ENCODE peak calls at places on chromosomes 5 and 9, in seven cellular contexts. V is A549, J is lower leg skin, K is transverse colon, D is endothelial cell of umbilical vein, Q is prostate gland, E is NB4. Y is an unnamed sample.

GRCh38 chr9:129353697-129354336 is 175.8 kb upstream of the IER5L start:
- DNase-seq in V (no peak), J (no peak), K (no peak), D (no peak), Q (no peak), E (no peak), Y (no peak)

GRCh38 chr5:72209515-72210115 is 102.3 kb downstream of the MAP1B start:
- DNase-seq in V (no peak), J (no peak), K (no peak), D (peak), Q (peak), E (peak), Y (no peak)

GRCh38 chr5:146451411-146451810 is 4.3 kb downstream of the TCERG1 start:
- DNase-seq in V (no peak), J (no peak), K (no peak), D (no peak), Q (no peak), E (no peak), Y (no peak)

GRCh38 chr5:116144103-116144502 is 59.3 kb downstream of the COMMD10 start:
- DNase-seq in V (no peak), J (no peak), K (no peak), D (no peak), Q (no peak), E (no peak), Y (no peak)

GRCh38 chr5:180467028-180467427 is 27.2 kb upstream of the CNOT6 start:
- DNase-seq in V (peak), J (peak), K (peak), D (no peak), Q (no peak), E (no peak), Y (no peak)

GRCh38 chr5:59020611-59021285 is 437.9 kb downstream of the RAB3C start:
- DNase-seq in V (no peak), J (no peak), K (peak), D (no peak), Q (no peak), E (no peak), Y (no peak)

GRCh38 chr5:171858303-171858702 is 72.7 kb downstream of the SMIM23 start:
- DNase-seq in V (peak), J (no peak), K (no peak), D (no peak), Q (no peak), E (peak), Y (no peak)

GRCh38 chr9:91127653-91128052 is 234.1 kb downstream of the AUH start:
- DNase-seq in V (no peak), J (peak), K (no peak), D (no peak), Q (no peak), E (no peak), Y (no peak)

GRCh38 chr9:134067904-134068741 is at the start of gene BRD3:
- DNase-seq in V (peak), J (peak), K (peak), D (peak), Q (peak), E (peak), Y (peak)

GRCh38 chr5:56815657-56816545 is 552 bp downstream of the MAP3K1 start:
- DNase-seq in V (peak), J (peak), K (peak), D (peak), Q (peak), E (peak), Y (peak)

GRCh38 chr5:30918171-30918570 is 275.3 kb upstream of the CDH6 start:
- DNase-seq in V (no peak), J (no peak), K (no peak), D (no peak), Q (no peak), E (no peak), Y (no peak)

GRCh38 chr5:171419663-171420428 is 399 bp downstream of the FGF18 start:
- DNase-seq in V (peak), J (peak), K (peak), D (no peak), Q (no peak), E (no peak), Y (peak)

GRCh38 chr9:36548454-36548853 is 24.2 kb upstream of the MELK start:
- DNase-seq in V (no peak), J (no peak), K (no peak), D (no peak), Q (no peak), E (no peak), Y (no peak)

GRCh38 chr5:540215-541147 is 16.2 kb upstream of the SLC9A3 start:
- DNase-seq in V (no peak), J (no peak), K (peak), D (no peak), Q (no peak), E (no peak), Y (no peak)

GRCh38 chr5:153745778-153746420 is 255.4 kb downstream of the GRIA1 start:
- DNase-seq in V (no peak), J (no peak), K (no peak), D (no peak), Q (no peak), E (no peak), Y (no peak)

GRCh38 chr9:127862075-127863011 is 7.9 kb upstream of the ENG start:
- DNase-seq in V (no peak), J (peak), K (peak), D (peak), Q (peak), E (peak), Y (no peak)

GRCh38 chr5:14270212-14270702 is 127.1 kb downstream of the TRIO start:
- DNase-seq in V (peak), J (no peak), K (no peak), D (peak), Q (no peak), E (peak), Y (no peak)

GRCh38 chr5:126988021-126988569 is 42.3 kb downstream of the MARCHF3 start:
- DNase-seq in V (no peak), J (no peak), K (no peak), D (peak), Q (no peak), E (no peak), Y (no peak)

GRCh38 chr9:73371801-73372200 is 220.1 kb downstream of the ANXA1 start:
- DNase-seq in V (no peak), J (no peak), K (no peak), D (no peak), Q (no peak), E (no peak), Y (no peak)

GRCh38 chr5:180521101-180521500 is 26.9 kb downstream of the CNOT6 start:
- DNase-seq in V (no peak), J (no peak), K (no peak), D (no peak), Q (no peak), E (no peak), Y (no peak)

GRCh38 chr9:134781895-134782294 is 98.7 kb upstream of the FCN2 start:
- DNase-seq in V (no peak), J (no peak), K (no peak), D (no peak), Q (no peak), E (peak), Y (no peak)

GRCh38 chr9:125659201-125659840 is 47.7 kb downstream of the MAPKAP1 start:
- DNase-seq in V (no peak), J (no peak), K (no peak), D (no peak), Q (no peak), E (no peak), Y (no peak)
- TF ChIP-seq POLR2A in V (no peak), J (no peak), K (no peak), D (no peak), Q (no peak), E (no peak), Y (no peak)

DNA sequence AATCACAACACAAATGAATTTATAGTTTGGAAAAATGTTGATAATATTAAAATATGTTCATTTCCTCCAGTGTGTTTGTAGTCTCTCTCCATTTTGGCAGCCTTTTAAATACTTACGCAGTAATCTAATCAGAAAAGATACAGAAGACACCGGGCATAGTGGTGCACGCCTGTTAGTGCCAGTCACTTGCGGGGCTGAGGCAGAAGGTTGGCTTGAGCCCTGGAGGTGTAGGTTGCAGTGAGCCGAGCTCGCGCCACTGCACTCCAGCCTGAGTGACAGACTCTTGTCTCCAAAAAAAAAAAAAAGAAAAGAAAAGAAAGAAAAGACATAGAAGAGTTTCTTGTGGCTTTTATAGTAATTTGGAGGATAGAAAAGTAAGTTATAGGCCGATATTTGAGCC is 41.9 kb downstream of the NDFIP1 start:
- DNase-seq in V (no peak), J (no peak), K (no peak), D (no peak), Q (no peak), E (no peak), Y (no peak)
- TF ChIP-seq POLR2A in V (no peak), J (no peak), K (no peak), D (no peak), Q (no peak), E (no peak), Y (no peak)

GRCh38 chr5:55303238-55303690 is 4.2 kb downstream of the DHX29 start:
- DNase-seq in V (no peak), J (no peak), K (no peak), D (peak), Q (no peak), E (peak), Y (no peak)

GRCh38 chr5:55308254-55308836 is 556 bp downstream of the MTREX start:
- DNase-seq in V (peak), J (no peak), K (peak), D (peak), Q (peak), E (peak), Y (no peak)

GRCh38 chr5:55304584-55304983 is 2.9 kb downstream of the DHX29 start:
- DNase-seq in V (no peak), J (no peak), K (no peak), D (no peak), Q (no peak), E (no peak), Y (no peak)

GRCh38 chr5:55306641-55307382 is 682 bp downstream of the DHX29 start:
- DNase-seq in V (peak), J (no peak), K (no peak), D (peak), Q (no peak), E (peak), Y (no peak)

GRCh38 chr5:55307383-55308253 is at the start of the genes DHX29 and MTREX:
- DNase-seq in V (peak), J (peak), K (peak), D (peak), Q (peak), E (peak), Y (peak)
- TF ChIP-seq POLR2A in V (peak), J (no peak), K (peak), D (peak), Q (peak), E (peak), Y (peak)

GRCh38 chr9:70420267-70421019 is 6.0 kb upstream of the KLF9 start:
- DNase-seq in V (peak), J (peak), K (peak), D (peak), Q (peak), E (peak), Y (no peak)
- TF ChIP-seq POLR2A in V (no peak), J (peak), K (peak), D (peak), Q (peak), E (peak), Y (no peak)

GRCh38 chr5:111512026-111512405 is 319 bp downstream of the STARD4 start:
- DNase-seq in V (peak), J (no peak), K (no peak), D (no peak), Q (peak), E (no peak), Y (no peak)

GRCh38 chr5:111513175-111513520 is 813 bp upstream of the STARD4 start:
- DNase-seq in V (no peak), J (no peak), K (no peak), D (no peak), Q (no peak), E (no peak), Y (no peak)

GRCh38 chr5:111514087-111514486 is 1.8 kb upstream of the STARD4 start:
- DNase-seq in V (no peak), J (no peak), K (no peak), D (no peak), Q (no peak), E (no peak), Y (no peak)

GRCh38 chr5:111511174-111512025 is 935 bp downstream of the STARD4 start:
- DNase-seq in V (no peak), J (no peak), K (no peak), D (peak), Q (no peak), E (no peak), Y (no peak)

DNA sequence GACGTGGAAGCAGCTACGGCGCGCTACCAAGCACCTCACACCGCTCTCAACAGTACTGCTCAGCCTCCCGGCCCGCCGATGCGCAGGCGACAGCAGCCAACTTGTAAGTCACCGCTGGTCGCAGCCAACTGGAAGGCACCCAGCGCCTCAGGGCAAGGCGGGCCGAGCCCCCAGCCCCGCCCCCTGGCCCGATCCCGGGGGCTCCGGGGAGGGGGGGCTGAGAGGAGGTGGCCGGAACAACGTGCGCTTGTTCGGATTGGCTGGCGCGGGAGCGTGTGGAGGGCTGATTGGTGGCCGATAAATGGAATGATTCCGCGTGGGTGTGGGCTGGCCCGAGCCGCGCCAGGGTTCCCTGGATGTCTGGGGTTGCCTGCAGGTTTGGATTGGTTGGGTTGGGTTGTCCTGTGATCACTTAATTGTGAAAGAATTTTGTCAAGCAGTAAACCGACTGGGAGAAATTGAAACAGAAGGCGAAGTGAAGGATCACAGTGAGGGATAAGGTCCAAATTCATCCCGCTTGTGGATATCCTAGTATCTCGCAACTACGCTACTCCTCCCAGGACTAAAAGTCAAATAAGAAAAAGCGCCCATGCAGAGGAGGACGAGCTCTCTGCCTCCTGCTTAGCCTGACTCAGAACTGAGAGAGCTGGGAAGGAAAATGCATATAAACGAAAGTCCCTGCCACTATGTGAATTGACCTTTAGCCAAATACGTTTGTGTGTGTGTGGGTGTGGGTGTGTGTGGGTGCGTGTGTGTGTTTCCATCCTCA is at the start of gene STARD4:
- DNase-seq in V (peak), J (peak), K (peak), D (peak), Q (peak), E (peak), Y (peak)
- TF ChIP-seq POLR2A in V (peak), J (no peak), K (peak), D (peak), Q (peak), E (peak), Y (peak)

DNA sequence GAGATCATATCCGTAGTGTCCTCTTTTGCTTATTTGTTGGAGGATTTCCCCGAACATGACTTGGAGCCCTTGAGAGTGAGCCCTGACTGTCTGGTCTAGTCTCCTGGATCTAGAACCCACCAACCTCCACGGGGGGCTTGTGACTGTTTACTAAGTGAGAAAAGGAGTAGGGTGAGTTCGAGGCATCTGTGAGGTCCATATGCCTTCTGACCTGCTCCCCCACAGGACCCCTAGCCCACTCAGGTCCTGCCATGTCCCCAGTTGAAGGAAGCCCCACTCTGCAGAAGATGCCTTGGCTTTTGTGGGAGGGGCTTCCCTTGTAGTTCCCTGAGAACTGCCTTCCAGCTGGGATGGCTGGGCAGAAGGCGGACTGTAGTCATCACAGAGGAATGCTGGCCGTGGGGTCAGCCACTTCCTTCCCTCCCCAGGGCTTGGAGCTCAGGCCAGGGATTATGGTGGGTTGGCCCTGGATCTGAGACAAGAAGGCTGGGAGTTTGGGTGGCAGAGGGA is 7.0 kb upstream of the IRF1 start:
- DNase-seq in V (peak), J (peak), K (peak), D (peak), Q (peak), E (no peak), Y (no peak)
- TF ChIP-seq POLR2A in V (peak), J (no peak), K (no peak), D (no peak), Q (no peak), E (no peak), Y (no peak)

GRCh38 chr5:178223828-178224335 is 8.7 kb downstream of the PHYKPL start:
- DNase-seq in V (no peak), J (no peak), K (no peak), D (no peak), Q (no peak), E (no peak), Y (no peak)

GRCh38 chr5:178222292-178222691 is 10.3 kb downstream of the PHYKPL start:
- DNase-seq in V (no peak), J (no peak), K (peak), D (no peak), Q (no peak), E (no peak), Y (no peak)

GRCh38 chr5:178221203-178221771 is 11.3 kb downstream of the PHYKPL start:
- DNase-seq in V (no peak), J (no peak), K (peak), D (no peak), Q (no peak), E (no peak), Y (no peak)

GRCh38 chr5:178223196-178223773 is 9.3 kb downstream of the PHYKPL start:
- DNase-seq in V (no peak), J (no peak), K (no peak), D (no peak), Q (no peak), E (no peak), Y (no peak)

GRCh38 chr5:178221857-178222256 is 10.7 kb downstream of the PHYKPL start:
- DNase-seq in V (no peak), J (no peak), K (peak), D (no peak), Q (no peak), E (no peak), Y (no peak)
- TF ChIP-seq POLR2A in V (no peak), J (no peak), K (no peak), D (no peak), Q (no peak), E (no peak), Y (no peak)

GRCh38 chr5:177133119-177133844 is at the start of gene NSD1:
- DNase-seq in V (peak), J (peak), K (peak), D (peak), Q (peak), E (peak), Y (peak)
- TF ChIP-seq POLR2A in V (peak), J (peak), K (no peak), D (peak), Q (peak), E (peak), Y (peak)

GRCh38 chr5:43775000-43775399 is 172.0 kb downstream of the NNT start:
- DNase-seq in V (no peak), J (no peak), K (no peak), D (no peak), Q (no peak), E (no peak), Y (no peak)
- TF ChIP-seq POLR2A in V (no peak), J (no peak), K (no peak), D (no peak), Q (no peak), E (no peak), Y (no peak)